ENCODE peak calls at places on chromosomes 12 and 14, in eight cellular contexts. X, R, D, Q, U, F, Y and N are unnamed samples.

GRCh38 chr14:102848830-102849521 is 71.7 kb downstream of the TRAF3 start:
- DNase-seq in X (no peak), R (no peak), D (no peak), Q (peak; percentile 31), U (peak; percentile 70), F (peak; percentile 36), Y (peak; percentile 61), N (no peak)

GRCh38 chr14:77653473-77653872 is 37.0 kb upstream of the SPTLC2 start:
- DNase-seq in X (no peak), R (no peak), D (no peak), Q (no peak), U (no peak), F (no peak), Y (peak; percentile 15), N (no peak)

GRCh38 chr12:12488296-12488695 is 74.4 kb downstream of the DUSP16 start:
- DNase-seq in X (no peak), R (no peak), D (no peak), Q (no peak), U (no peak), F (no peak), Y (no peak), N (no peak)

GRCh38 chr12:111425655-111426054 is 19.9 kb downstream of the SH2B3 start:
- DNase-seq in X (no peak), R (peak; percentile 39), D (no peak), Q (peak; percentile 69), U (no peak), F (no peak), Y (no peak), N (no peak)

GRCh38 chr14:99604766-99605298 is 825 bp upstream of the CCDC85C start:
- DNase-seq in X (no peak), R (peak; percentile 33), D (no peak), Q (no peak), U (no peak), F (no peak), Y (peak; percentile 49), N (no peak)

GRCh38 chr12:51421266-51421884 is 3.3 kb upstream of the SLC4A8 start:
- DNase-seq in X (peak; percentile 27), R (peak; percentile 72), D (no peak), Q (peak; percentile 21), U (no peak), F (peak; percentile 56), Y (peak; percentile 73), N (no peak)

GRCh38 chr14:21044106-21044618 is 2.0 kb downstream of the RNASE7 start:
- DNase-seq in X (no peak), R (no peak), D (no peak), Q (peak; percentile 38), U (no peak), F (no peak), Y (peak; percentile 63), N (no peak)

GRCh38 chr12:52789637-52790426 is 6.1 kb downstream of the KRT3 start:
- DNase-seq in X (no peak), R (no peak), D (no peak), Q (peak; percentile 24), U (no peak), F (peak; percentile 39), Y (peak; percentile 6), N (no peak)

GRCh38 chr14:24052656-24053547 is 1.1 kb downstream of the CARMIL3 start:
- DNase-seq in X (no peak), R (no peak), D (no peak), Q (no peak), U (no peak), F (no peak), Y (no peak), N (no peak)

GRCh38 chr12:10562306-10562933 is 51.0 kb downstream of the MAGOHB start:
- DNase-seq in X (peak; percentile 22), R (peak; percentile 54), D (no peak), Q (no peak), U (no peak), F (no peak), Y (peak; percentile 24), N (no peak)

GRCh38 chr12:10557766-10558165 is 52.1 kb downstream of the EIF2S3B start:
- DNase-seq in X (no peak), R (no peak), D (no peak), Q (no peak), U (no peak), F (no peak), Y (no peak), N (no peak)

GRCh38 chr12:10558291-10558690 is 52.6 kb downstream of the EIF2S3B start:
- DNase-seq in X (no peak), R (no peak), D (no peak), Q (no peak), U (no peak), F (no peak), Y (no peak), N (no peak)

GRCh38 chr12:10557329-10557728 is 51.6 kb downstream of the EIF2S3B start:
- DNase-seq in X (no peak), R (no peak), D (no peak), Q (no peak), U (no peak), F (no peak), Y (no peak), N (no peak)

GRCh38 chr12:10559241-10559640 is 53.6 kb downstream of the EIF2S3B start:
- DNase-seq in X (no peak), R (no peak), D (no peak), Q (no peak), U (no peak), F (no peak), Y (no peak), N (no peak)
- TF ChIP-seq POLR2A in X (no peak), R (no peak), D (no peak), Q (no peak), U (no peak), F (no peak), Y (no peak), N (no peak)

DNA sequence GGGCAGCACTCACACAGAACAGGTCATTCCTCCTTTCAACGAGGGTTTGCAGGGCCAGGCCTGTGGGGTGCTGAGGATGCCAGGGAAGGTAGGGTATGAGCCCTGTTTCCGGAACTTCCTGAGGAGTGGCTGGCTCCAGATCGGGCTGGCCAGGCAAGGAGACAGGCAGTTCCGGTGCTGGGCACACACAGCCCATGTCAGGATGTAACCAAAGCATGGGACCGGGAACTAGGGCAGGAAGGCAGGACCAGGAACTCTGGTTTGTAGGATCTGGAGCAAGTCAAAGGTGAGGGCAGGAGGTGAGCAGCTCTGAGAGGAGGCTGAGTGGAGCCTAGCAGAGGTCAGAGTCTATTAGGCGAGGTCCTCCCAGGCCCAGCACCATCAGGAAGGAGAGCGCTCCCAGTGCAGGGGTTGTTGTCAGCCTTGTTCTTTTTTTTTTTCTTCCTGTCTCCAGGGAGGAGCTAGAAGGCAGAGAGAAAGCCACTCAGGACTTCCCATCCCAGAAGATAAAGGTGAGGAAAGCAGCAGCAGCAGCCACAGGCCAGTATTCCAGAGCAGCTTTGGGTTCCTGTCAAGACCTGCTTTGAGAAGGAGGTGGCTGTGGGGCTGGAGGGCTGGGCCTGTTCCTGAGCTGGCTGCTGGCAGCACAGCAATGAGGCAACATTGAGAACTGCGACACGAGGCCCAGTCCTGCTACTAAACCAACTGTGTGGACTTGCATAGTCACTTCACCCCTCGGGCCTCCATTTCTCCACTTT is 49.0 kb upstream of the PTGR2 start:
- DNase-seq in X (peak; percentile 68), R (no peak), D (no peak), Q (no peak), U (no peak), F (no peak), Y (no peak), N (no peak)
- TF ChIP-seq POLR2A in X (no peak), R (no peak), D (no peak), Q (no peak), U (no peak), F (no peak), Y (no peak), N (no peak)

GRCh38 chr12:121532503-121533390 is 48.1 kb downstream of the KDM2B start:
- DNase-seq in X (no peak), R (peak; percentile 84), D (no peak), Q (no peak), U (peak; percentile 47), F (no peak), Y (no peak), N (no peak)

GRCh38 chr12:121536058-121536928 is 44.5 kb downstream of the KDM2B start:
- DNase-seq in X (peak; percentile 62), R (peak; percentile 88), D (peak; percentile 88), Q (peak; percentile 81), U (peak; percentile 89), F (peak; percentile 78), Y (peak; percentile 75), N (peak; percentile 92)

GRCh38 chr12:121535150-121536057 is 45.4 kb downstream of the KDM2B start:
- DNase-seq in X (no peak), R (no peak), D (no peak), Q (peak; percentile 43), U (peak; percentile 55), F (no peak), Y (no peak), N (no peak)

GRCh38 chr12:121533391-121534090 is 47.3 kb downstream of the KDM2B start:
- DNase-seq in X (no peak), R (no peak), D (no peak), Q (no peak), U (peak; percentile 29), F (no peak), Y (no peak), N (no peak)

DNA sequence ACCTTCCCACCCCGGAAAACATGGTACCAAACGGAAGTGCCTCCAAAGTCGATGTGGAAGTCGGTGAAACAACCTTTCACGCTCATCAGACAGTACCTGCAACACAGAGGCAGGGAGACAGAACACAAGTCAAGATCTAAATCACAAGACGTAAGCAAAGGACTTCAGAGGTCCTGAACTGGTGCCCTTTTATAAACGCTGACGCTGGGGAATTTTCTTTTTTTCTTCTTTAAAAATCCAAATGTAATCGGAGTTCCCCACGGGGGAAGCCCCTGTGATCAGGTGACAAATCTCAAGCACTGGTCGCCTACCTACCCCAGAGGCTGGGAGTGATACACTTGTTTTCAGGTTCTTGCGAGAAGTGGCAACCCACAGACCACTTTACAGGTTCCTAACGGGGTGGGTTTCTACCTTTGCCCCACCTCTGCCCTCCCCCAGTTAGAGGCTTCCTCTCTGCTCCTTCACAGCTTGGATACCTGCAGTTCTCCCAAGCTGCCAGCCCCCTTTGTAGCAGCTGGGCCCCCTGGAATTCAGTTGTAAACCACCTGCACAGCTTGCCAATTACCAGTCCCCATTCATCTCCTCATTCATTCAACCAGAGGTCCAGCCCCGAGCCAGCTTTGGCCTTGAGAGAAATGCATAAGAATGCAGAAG is 46.2 kb downstream of the KDM2B start:
- DNase-seq in X (no peak), R (no peak), D (no peak), Q (no peak), U (peak; percentile 28), F (no peak), Y (no peak), N (no peak)
- TF ChIP-seq POLR2A in X (no peak), R (no peak), D (no peak), Q (no peak), U (no peak), F (no peak), Y (no peak), N (no peak)

GRCh38 chr12:56358836-56359532 is 923 bp downstream of the STAT2 start:
- DNase-seq in X (no peak), R (peak; percentile 87), D (no peak), Q (no peak), U (no peak), F (no peak), Y (peak; percentile 32), N (no peak)

GRCh38 chr12:56362130-56363059 is at the start of gene APOF:
- DNase-seq in X (no peak), R (no peak), D (no peak), Q (no peak), U (no peak), F (no peak), Y (no peak), N (no peak)

GRCh38 chr12:56361487-56362129 is 1.0 kb downstream of the APOF start:
- DNase-seq in X (no peak), R (no peak), D (no peak), Q (peak; percentile 43), U (no peak), F (no peak), Y (no peak), N (no peak)

GRCh38 chr12:56359851-56360767 is at the start of gene STAT2:
- DNase-seq in X (peak; percentile 99), R (peak; percentile 100), D (peak; percentile 99), Q (peak; percentile 99), U (peak; percentile 99), F (peak; percentile 99), Y (peak; percentile 99), N (peak; percentile 100)
- TF ChIP-seq POLR2A in X (peak; percentile 87), R (peak; percentile 65), D (peak; percentile 64), Q (peak; percentile 90), U (peak; percentile 80), F (peak; percentile 58), Y (peak; percentile 40), N (no peak)